ENCODE peak calls at places on chromosomes 6 and 20, in seven cellular contexts. H is neural crest cell, Y is IMR-90, G is tibial artery, Z is foreskin fibroblast, W is HCT116, A is AG04450. P is an unnamed sample.

GRCh38 chr6:87473419-87473903 is 687 bp downstream of the SLC35A1 start:
- DNase-seq in A (no peak), Y (peak; percentile 44), W (no peak), H (no peak), Z (peak; percentile 78), G (no peak), P (no peak)

GRCh38 chr6:158646023-158646888 is 1.7 kb upstream of the DYNLT1 start:
- DNase-seq in G (peak; percentile 44), H (no peak), W (no peak), Z (no peak), A (no peak), Y (no peak), P (no peak)

GRCh38 chr6:108710560-108710959 is 137.7 kb upstream of the ARMC2 start:
- DNase-seq in H (no peak), Z (no peak), G (no peak), Y (no peak), A (no peak), W (no peak), P (no peak)

GRCh38 chr6:152394303-152394702 is 242.9 kb downstream of the SYNE1 start:
- DNase-seq in G (no peak), Z (no peak), W (no peak), Y (no peak), H (no peak), A (no peak), P (no peak)

GRCh38 chr6:158498362-158498761 is 61.5 kb upstream of the TMEM181 start:
- DNase-seq in A (no peak), H (no peak), W (no peak), Z (no peak), G (no peak), Y (no peak), P (no peak)

GRCh38 chr6:105135056-105135455 is 44.8 kb downstream of the POPDC3 start:
- DNase-seq in Y (peak; percentile 18), W (no peak), Z (peak; percentile 54), G (no peak), H (no peak), A (no peak), P (no peak)

GRCh38 chr6:29051680-29052079 is 6.7 kb upstream of the OR2W1 start:
- DNase-seq in A (no peak), Z (no peak), W (no peak), G (no peak), Y (no peak), H (no peak), P (no peak)

GRCh38 chr6:112441607-112442006 is 94.5 kb downstream of the RFPL4B start:
- DNase-seq in W (no peak), Z (no peak), G (no peak), H (no peak), Y (no peak), A (no peak), P (no peak)

GRCh38 chr20:51042657-51043247 is 19.8 kb upstream of the KCNG1 start:
- DNase-seq in A (no peak), Z (no peak), G (no peak), Y (no peak), H (no peak), W (peak; percentile 22), P (no peak)

GRCh38 chr20:30816182-30816645 is 441.2 kb upstream of the DEFB115 start:
- DNase-seq in Z (peak; percentile 26), W (no peak), H (no peak), G (no peak), Y (no peak), A (no peak), P (no peak)

GRCh38 chr20:20472690-20473274 is 104.9 kb downstream of the INSM1 start:
- DNase-seq in W (no peak), Z (no peak), Y (no peak), A (no peak), H (no peak), G (no peak), P (no peak)

GRCh38 chr20:38426006-38426405 is 9.1 kb downstream of the SNHG17 start:
- DNase-seq in Z (peak; percentile 93), H (no peak), G (no peak), Y (peak; percentile 95), W (no peak), A (peak; percentile 69), P (no peak)

GRCh38 chr6:3529232-3529631 is 72.4 kb upstream of the SLC22A23 start:
- DNase-seq in H (no peak), Z (no peak), G (no peak), A (no peak), Y (no peak), W (no peak), P (no peak)

GRCh38 chr20:44909872-44910689 is at the start of gene PABPC1L:
- DNase-seq in H (peak; percentile 46), Y (peak; percentile 54), A (no peak), G (no peak), W (peak; percentile 49), Z (peak; percentile 86), P (peak; percentile 27)

GRCh38 chr20:44908987-44909871 is 631 bp upstream of the PABPC1L start:
- DNase-seq in Y (no peak), A (no peak), G (no peak), W (no peak), Z (peak; percentile 38), H (no peak), P (no peak)

GRCh38 chr20:44912189-44912588 is 2.3 kb downstream of the PABPC1L start:
- DNase-seq in W (no peak), Y (no peak), H (no peak), A (no peak), G (no peak), Z (no peak), P (no peak)

GRCh38 chr20:44910690-44911262 is 916 bp downstream of the PABPC1L start:
- DNase-seq in Z (peak; percentile 14), H (no peak), W (no peak), G (no peak), Y (no peak), A (no peak), P (no peak)

DNA sequence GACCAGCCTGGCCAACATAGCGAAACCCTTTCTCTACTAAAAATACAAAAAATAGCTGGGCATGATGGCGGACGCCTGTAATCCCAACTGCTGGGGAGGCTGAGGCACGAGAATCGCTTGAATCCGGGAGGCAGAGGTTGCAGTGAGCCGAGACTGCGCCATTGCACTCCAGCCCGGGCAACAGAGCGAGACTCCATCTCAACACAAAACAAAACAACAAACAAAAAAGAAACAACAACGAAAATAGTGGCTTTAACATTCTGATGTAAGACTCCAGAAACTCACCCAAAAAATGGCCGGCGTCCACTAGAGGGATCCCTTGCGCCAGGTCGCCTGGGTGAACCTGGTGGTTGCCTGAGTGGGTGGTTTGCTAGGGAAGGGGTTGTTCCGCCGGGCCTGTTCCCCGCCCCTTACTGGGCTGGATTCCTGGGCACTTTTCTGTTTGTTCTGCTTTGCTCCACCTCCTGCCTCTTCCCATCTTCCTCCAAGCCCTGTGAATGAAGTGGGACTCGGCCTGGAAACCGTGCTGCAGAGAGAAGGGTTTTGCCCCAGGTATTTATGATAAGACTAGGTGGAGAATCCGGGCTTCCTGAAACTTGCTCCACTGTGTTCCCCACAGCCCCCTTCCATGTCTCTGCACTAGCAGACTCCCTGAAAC is 1.5 kb downstream of the PABPC1L start:
- DNase-seq in Y (peak; percentile 28), W (peak; percentile 69), G (no peak), Z (peak; percentile 66), H (peak; percentile 70), A (no peak), P (no peak)
- TF ChIP-seq CTCF in Y (peak; percentile 34), W (peak; percentile 45), G (no peak), Z (peak; percentile 38), H (peak; percentile 59), A (peak; percentile 42), P (no peak)

GRCh38 chr6:160101262-160102205 is 20.1 kb upstream of the SLC22A1 start:
- DNase-seq in Y (no peak), G (peak; percentile 63), A (no peak), Z (no peak), W (no peak), H (no peak), P (no peak)

GRCh38 chr6:160103825-160104100 is 17.9 kb upstream of the SLC22A1 start:
- DNase-seq in A (no peak), Z (no peak), G (peak; percentile 86), W (no peak), Y (no peak), H (no peak), P (no peak)

GRCh38 chr6:160104821-160105517 is 16.6 kb upstream of the SLC22A1 start:
- DNase-seq in Y (no peak), Z (no peak), G (peak; percentile 54), H (no peak), A (no peak), W (no peak), P (no peak)

GRCh38 chr6:160102399-160102798 is 19.2 kb upstream of the SLC22A1 start:
- DNase-seq in G (peak; percentile 64), Z (no peak), H (no peak), W (no peak), Y (no peak), A (no peak), P (no peak)

GRCh38 chr6:160102956-160103824 is 18.4 kb upstream of the SLC22A1 start:
- DNase-seq in G (peak; percentile 65), Y (peak; percentile 11), A (no peak), Z (peak; percentile 51), W (peak; percentile 46), H (peak; percentile 8), P (no peak)
- TF ChIP-seq CTCF in G (no peak), Y (peak; percentile 30), A (peak; percentile 39), Z (peak; percentile 45), W (peak; percentile 33), H (peak; percentile 49), P (no peak)

DNA sequence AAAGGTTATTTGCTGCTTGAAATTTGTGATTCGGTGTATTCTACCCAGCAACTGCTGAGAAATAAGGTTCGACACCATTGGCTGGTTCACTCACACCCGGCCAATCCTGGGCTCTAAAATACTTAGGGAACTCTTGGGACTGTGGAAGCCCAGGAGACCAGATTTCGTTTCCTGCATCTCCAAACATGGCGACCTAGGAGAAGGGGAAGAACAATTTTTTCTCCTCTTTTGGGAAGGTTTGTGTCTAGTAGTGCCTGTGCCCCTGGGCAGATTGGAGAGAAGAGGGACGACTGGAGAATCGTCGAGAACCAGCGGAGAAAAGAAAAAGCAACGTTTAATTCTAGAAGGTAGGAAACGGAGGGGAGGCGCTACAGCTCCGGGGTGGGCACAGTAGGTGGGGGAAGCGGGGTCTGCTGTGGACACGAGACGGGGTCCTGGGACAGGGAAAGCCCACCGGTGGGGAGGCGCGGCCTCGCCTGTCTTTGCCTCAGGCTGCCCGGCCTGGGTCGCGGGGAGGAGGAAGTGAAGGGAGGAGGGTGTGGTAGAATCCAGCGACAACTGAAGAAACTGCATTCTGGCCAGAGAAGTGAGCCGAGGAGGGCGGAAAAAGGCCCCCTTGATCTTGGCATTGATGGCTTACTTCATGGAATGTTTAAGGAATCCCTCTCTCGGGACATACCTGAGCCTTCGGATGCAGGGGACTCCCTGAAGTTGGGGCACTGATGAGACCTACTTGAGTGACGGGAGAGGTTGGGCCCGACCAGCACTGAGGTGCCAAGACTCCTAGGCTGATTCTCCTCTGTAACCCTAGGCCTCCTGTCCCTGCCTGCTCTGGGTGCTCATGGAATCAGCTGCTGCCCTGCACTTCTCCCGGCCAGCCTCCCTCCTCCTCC is at the start of gene BTN2A1:
- DNase-seq in A (peak; percentile 79), Y (peak; percentile 95), Z (peak; percentile 95), W (peak; percentile 84), G (peak; percentile 89), H (peak; percentile 56), P (peak; percentile 33)
- TF ChIP-seq CTCF in A (no peak), Y (no peak), Z (peak; percentile 3), W (no peak), G (no peak), H (no peak), P (no peak)

DNA sequence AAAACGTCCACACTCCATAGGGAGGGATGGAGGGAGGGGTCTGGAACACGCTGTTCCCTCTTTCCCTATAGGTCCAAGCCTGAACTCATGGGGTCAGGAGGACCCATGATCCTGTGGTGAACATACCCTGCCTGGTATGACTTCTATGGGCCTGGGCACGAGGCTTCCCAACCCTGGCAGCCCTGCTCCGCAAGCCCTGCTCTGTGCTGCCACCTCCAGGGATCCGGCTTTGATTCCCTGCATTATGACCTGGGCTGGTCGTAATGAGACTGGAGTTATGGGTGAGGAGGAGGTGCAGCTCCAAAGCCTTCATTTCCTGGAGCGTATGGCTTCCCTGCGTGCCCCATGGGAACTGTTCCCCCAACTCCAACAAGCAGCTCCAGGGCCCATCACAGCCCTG is 54.9 kb downstream of the CDH22 start:
- DNase-seq in H (no peak), G (no peak), A (no peak), Z (peak; percentile 8), W (peak; percentile 26), Y (no peak), P (no peak)
- TF ChIP-seq CTCF in H (peak; percentile 15), G (no peak), A (peak; percentile 8), Z (no peak), W (peak; percentile 45), Y (no peak), P (no peak)

P was measured in omental fat pad.